ENCODE peak calls at places on chromosomes 2 and 18, in six cellular contexts. One of them, this sample, is unnamed. For H3K4me1, the result is how much of the 10 kb centered on the place peaks cover.

GRCh38 chr2:74130211-74130995 is 17.3 kb downstream of the BOLA3 start:
- DNase-seq in ovary: no peak
- DNase-seq in upper lobe of left lung: peak
- DNase-seq in aorta: no peak
- DNase-seq in CD4-positive, CD25-positive, alpha-beta regulatory T cell: no peak
- DNase-seq in breast epithelium: no peak
- DNase-seq in this sample: no peak

GRCh38 chr18:59380706-59381105 is 21.6 kb upstream of the LMAN1 start:
- DNase-seq in upper lobe of left lung: no peak
- DNase-seq in CD4-positive, CD25-positive, alpha-beta regulatory T cell: no peak
- DNase-seq in aorta: no peak
- DNase-seq in ovary: no peak
- DNase-seq in breast epithelium: no peak
- DNase-seq in this sample: no peak

GRCh38 chr2:133421516-133422324 is 146.5 kb downstream of the NCKAP5 start:
- DNase-seq in ovary: no peak
- DNase-seq in upper lobe of left lung: no peak
- DNase-seq in CD4-positive, CD25-positive, alpha-beta regulatory T cell: no peak
- DNase-seq in breast epithelium: no peak
- DNase-seq in aorta: no peak
- DNase-seq in this sample: peak

GRCh38 chr18:59565957-59566356 is 131.3 kb downstream of the CCBE1 start:
- DNase-seq in breast epithelium: no peak
- DNase-seq in CD4-positive, CD25-positive, alpha-beta regulatory T cell: no peak
- DNase-seq in upper lobe of left lung: no peak
- DNase-seq in ovary: no peak
- DNase-seq in aorta: no peak
- DNase-seq in this sample: no peak

GRCh38 chr2:105376010-105376409 is 22.8 kb downstream of the FHL2 start:
- DNase-seq in upper lobe of left lung: no peak
- DNase-seq in breast epithelium: no peak
- DNase-seq in CD4-positive, CD25-positive, alpha-beta regulatory T cell: no peak
- DNase-seq in aorta: no peak
- DNase-seq in ovary: no peak
- DNase-seq in this sample: no peak

GRCh38 chr2:39435974-39436591 is 1.0 kb downstream of the MAP4K3 start:
- DNase-seq in aorta: peak
- DNase-seq in upper lobe of left lung: no peak
- DNase-seq in ovary: no peak
- DNase-seq in breast epithelium: no peak
- DNase-seq in CD4-positive, CD25-positive, alpha-beta regulatory T cell: no peak
- DNase-seq in this sample: peak

GRCh38 chr18:3305354-3305762 is 43.4 kb downstream of the MYL12B start:
- DNase-seq in CD4-positive, CD25-positive, alpha-beta regulatory T cell: peak
- DNase-seq in ovary: no peak
- DNase-seq in upper lobe of left lung: no peak
- DNase-seq in breast epithelium: no peak
- DNase-seq in aorta: no peak
- DNase-seq in this sample: no peak

GRCh38 chr18:31102020-31102684 is at the start of gene DSC2:
- DNase-seq in ovary: no peak
- DNase-seq in upper lobe of left lung: peak
- DNase-seq in aorta: peak
- DNase-seq in breast epithelium: peak
- DNase-seq in CD4-positive, CD25-positive, alpha-beta regulatory T cell: no peak
- DNase-seq in this sample: peak

GRCh38 chr2:71157124-71157802 is 26.8 kb downstream of the MPHOSPH10 start:
- DNase-seq in breast epithelium: no peak
- DNase-seq in upper lobe of left lung: no peak
- DNase-seq in CD4-positive, CD25-positive, alpha-beta regulatory T cell: peak
- DNase-seq in aorta: no peak
- DNase-seq in ovary: peak
- DNase-seq in this sample: peak

GRCh38 chr2:6412533-6413085 is 453.1 kb downstream of the CMPK2 start:
- DNase-seq in aorta: no peak
- DNase-seq in breast epithelium: no peak
- DNase-seq in CD4-positive, CD25-positive, alpha-beta regulatory T cell: no peak
- DNase-seq in ovary: no peak
- DNase-seq in upper lobe of left lung: no peak
- DNase-seq in this sample: no peak

DNA sequence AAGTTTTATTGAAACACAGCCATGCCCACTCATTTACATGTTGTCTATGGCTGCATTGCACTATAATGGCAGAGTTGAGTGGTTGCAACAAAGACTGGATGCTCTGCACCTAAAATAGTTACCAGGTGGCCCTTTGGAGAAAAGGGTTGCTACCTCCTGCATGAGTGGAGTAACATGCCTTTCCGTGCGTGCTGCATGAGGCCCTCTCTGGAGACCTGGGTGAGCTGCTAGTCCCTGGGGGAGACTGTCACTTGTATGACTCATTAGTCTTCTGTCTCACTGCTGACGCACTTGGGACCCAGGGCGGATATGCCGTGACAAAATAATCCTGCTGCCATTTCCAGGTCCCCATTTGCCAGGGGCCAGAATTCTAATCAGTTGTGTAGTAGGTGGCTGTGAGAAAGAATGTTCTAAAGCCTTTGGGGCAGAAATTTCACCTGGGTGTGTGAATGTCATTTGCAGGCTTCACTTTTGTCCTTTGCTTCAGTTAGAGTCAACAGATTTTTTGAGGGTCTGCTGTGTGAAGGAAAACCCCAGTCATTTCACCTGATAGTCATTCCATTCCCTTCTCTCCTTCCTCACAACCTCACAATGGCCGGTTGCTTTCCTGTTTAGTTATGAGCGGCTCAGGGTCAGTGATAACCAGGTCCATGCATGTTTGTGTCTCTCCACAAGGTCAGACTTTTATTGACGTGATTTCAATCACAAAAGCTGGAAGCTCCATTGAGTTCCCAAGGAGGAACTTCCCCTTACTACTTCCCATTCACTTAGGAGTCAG is 74.0 kb downstream of the NPAS2 start:
- DNase-seq in CD4-positive, CD25-positive, alpha-beta regulatory T cell: no peak
- DNase-seq in aorta: no peak
- DNase-seq in upper lobe of left lung: no peak
- DNase-seq in breast epithelium: no peak
- DNase-seq in ovary: no peak
- DNase-seq in this sample: no peak
- H3K4me1 ChIP-seq in CD4-positive, CD25-positive, alpha-beta regulatory T cell: under half
- H3K4me1 ChIP-seq in aorta: under half
- H3K4me1 ChIP-seq in upper lobe of left lung: under half
- H3K4me1 ChIP-seq in breast epithelium: under half
- H3K4me1 ChIP-seq in ovary: under half
- H3K4me1 ChIP-seq in this sample: half or more

DNA sequence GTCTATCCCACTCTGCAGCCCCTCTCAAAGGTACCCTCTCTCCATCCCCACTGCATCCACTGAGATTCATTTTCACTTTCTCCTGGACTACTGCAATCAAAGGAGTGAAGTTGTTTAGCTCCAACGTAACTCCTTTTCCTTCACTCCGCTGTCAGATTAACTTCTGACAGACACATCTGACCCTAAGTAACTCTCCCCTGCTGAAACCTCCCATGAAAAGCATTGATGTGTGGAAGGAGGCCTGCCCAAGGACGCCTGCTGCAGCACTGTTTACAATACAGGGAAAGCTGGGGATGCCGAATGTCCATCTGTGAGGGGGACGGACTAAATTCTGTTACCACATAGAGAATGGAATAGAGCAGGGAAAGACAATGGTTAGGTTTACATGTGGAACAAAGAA is 114.8 kb downstream of the TMEM163 start:
- DNase-seq in aorta: no peak
- DNase-seq in CD4-positive, CD25-positive, alpha-beta regulatory T cell: no peak
- DNase-seq in upper lobe of left lung: no peak
- DNase-seq in breast epithelium: no peak
- DNase-seq in ovary: no peak
- DNase-seq in this sample: no peak
- H3K27ac ChIP-seq in aorta: no peak
- H3K27ac ChIP-seq in CD4-positive, CD25-positive, alpha-beta regulatory T cell: no peak
- H3K27ac ChIP-seq in upper lobe of left lung: no peak
- H3K27ac ChIP-seq in breast epithelium: no peak
- H3K27ac ChIP-seq in ovary: no peak
- H3K27ac ChIP-seq in this sample: no peak

DNA sequence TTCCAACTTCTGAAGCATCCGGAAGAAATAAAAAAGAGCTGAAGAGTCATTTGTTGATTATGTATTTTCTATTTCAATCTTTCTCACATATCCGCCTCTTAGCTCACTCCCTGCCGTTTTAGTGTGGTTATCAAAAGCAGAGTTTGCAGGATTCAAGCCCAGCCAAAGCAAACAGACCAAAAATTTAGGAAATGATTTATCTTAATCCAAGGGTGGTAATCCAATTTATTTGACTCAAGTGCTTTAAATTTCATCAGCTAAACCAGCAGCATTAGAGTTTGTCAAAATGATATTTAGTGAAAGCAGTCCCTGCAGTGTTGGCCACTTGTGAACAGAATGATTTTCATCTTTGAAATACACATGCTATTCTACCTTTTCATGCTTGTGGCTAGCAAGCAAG is 129.3 kb upstream of the CCDC68 start:
- DNase-seq in ovary: no peak
- DNase-seq in aorta: no peak
- DNase-seq in breast epithelium: no peak
- DNase-seq in CD4-positive, CD25-positive, alpha-beta regulatory T cell: no peak
- DNase-seq in upper lobe of left lung: no peak
- DNase-seq in this sample: no peak
- H3K4me3 ChIP-seq in ovary: no peak
- H3K4me3 ChIP-seq in aorta: no peak
- H3K4me3 ChIP-seq in breast epithelium: no peak
- H3K4me3 ChIP-seq in CD4-positive, CD25-positive, alpha-beta regulatory T cell: no peak
- H3K4me3 ChIP-seq in upper lobe of left lung: no peak
- H3K4me3 ChIP-seq in this sample: no peak

GRCh38 chr18:21052385-21052784 is 59.2 kb downstream of the ROCK1 start:
- DNase-seq in ovary: no peak
- DNase-seq in CD4-positive, CD25-positive, alpha-beta regulatory T cell: no peak
- DNase-seq in aorta: no peak
- DNase-seq in upper lobe of left lung: no peak
- DNase-seq in breast epithelium: no peak
- DNase-seq in this sample: no peak

GRCh38 chr18:21051615-21052014 is 60.0 kb downstream of the ROCK1 start:
- DNase-seq in breast epithelium: no peak
- DNase-seq in aorta: no peak
- DNase-seq in ovary: no peak
- DNase-seq in CD4-positive, CD25-positive, alpha-beta regulatory T cell: no peak
- DNase-seq in upper lobe of left lung: no peak
- DNase-seq in this sample: no peak

GRCh38 chr18:21054252-21054821 is 57.3 kb downstream of the ROCK1 start:
- DNase-seq in CD4-positive, CD25-positive, alpha-beta regulatory T cell: no peak
- DNase-seq in breast epithelium: no peak
- DNase-seq in aorta: no peak
- DNase-seq in ovary: no peak
- DNase-seq in upper lobe of left lung: no peak
- DNase-seq in this sample: no peak

GRCh38 chr18:21056545-21056944 is 55.1 kb downstream of the ROCK1 start:
- DNase-seq in CD4-positive, CD25-positive, alpha-beta regulatory T cell: no peak
- DNase-seq in breast epithelium: no peak
- DNase-seq in aorta: no peak
- DNase-seq in ovary: no peak
- DNase-seq in upper lobe of left lung: no peak
- DNase-seq in this sample: no peak

GRCh38 chr18:21053127-21053526 is 58.5 kb downstream of the ROCK1 start:
- DNase-seq in ovary: no peak
- DNase-seq in aorta: no peak
- DNase-seq in breast epithelium: no peak
- DNase-seq in upper lobe of left lung: no peak
- DNase-seq in CD4-positive, CD25-positive, alpha-beta regulatory T cell: no peak
- DNase-seq in this sample: no peak
- H3K4me1 ChIP-seq in ovary: under half
- H3K4me1 ChIP-seq in aorta: under half
- H3K4me1 ChIP-seq in breast epithelium: under half
- H3K4me1 ChIP-seq in upper lobe of left lung: under half
- H3K4me1 ChIP-seq in CD4-positive, CD25-positive, alpha-beta regulatory T cell: under half
- H3K4me1 ChIP-seq in this sample: half or more

GRCh38 chr18:6741786-6742185 is 12.3 kb downstream of the ARHGAP28 start:
- DNase-seq in CD4-positive, CD25-positive, alpha-beta regulatory T cell: no peak
- DNase-seq in breast epithelium: no peak
- DNase-seq in aorta: no peak
- DNase-seq in upper lobe of left lung: no peak
- DNase-seq in ovary: no peak
- DNase-seq in this sample: no peak
- H3K27ac ChIP-seq in CD4-positive, CD25-positive, alpha-beta regulatory T cell: no peak
- H3K27ac ChIP-seq in breast epithelium: peak
- H3K27ac ChIP-seq in aorta: no peak
- H3K27ac ChIP-seq in upper lobe of left lung: peak
- H3K27ac ChIP-seq in ovary: no peak
- H3K27ac ChIP-seq in this sample: no peak

GRCh38 chr2:188628989-188629889 is 337.6 kb downstream of the GULP1 start:
- DNase-seq in upper lobe of left lung: no peak
- DNase-seq in CD4-positive, CD25-positive, alpha-beta regulatory T cell: no peak
- DNase-seq in aorta: no peak
- DNase-seq in ovary: no peak
- DNase-seq in breast epithelium: no peak
- DNase-seq in this sample: no peak

GRCh38 chr2:188619146-188619545 is 327.5 kb downstream of the GULP1 start:
- DNase-seq in upper lobe of left lung: no peak
- DNase-seq in breast epithelium: no peak
- DNase-seq in ovary: no peak
- DNase-seq in aorta: no peak
- DNase-seq in CD4-positive, CD25-positive, alpha-beta regulatory T cell: no peak
- DNase-seq in this sample: no peak

GRCh38 chr2:188622898-188623297 is 331.2 kb downstream of the GULP1 start:
- DNase-seq in aorta: no peak
- DNase-seq in CD4-positive, CD25-positive, alpha-beta regulatory T cell: no peak
- DNase-seq in upper lobe of left lung: no peak
- DNase-seq in ovary: no peak
- DNase-seq in breast epithelium: no peak
- DNase-seq in this sample: no peak

GRCh38 chr2:188620916-188621315 is 329.2 kb downstream of the GULP1 start:
- DNase-seq in CD4-positive, CD25-positive, alpha-beta regulatory T cell: no peak
- DNase-seq in upper lobe of left lung: no peak
- DNase-seq in breast epithelium: no peak
- DNase-seq in aorta: no peak
- DNase-seq in ovary: no peak
- DNase-seq in this sample: no peak

DNA sequence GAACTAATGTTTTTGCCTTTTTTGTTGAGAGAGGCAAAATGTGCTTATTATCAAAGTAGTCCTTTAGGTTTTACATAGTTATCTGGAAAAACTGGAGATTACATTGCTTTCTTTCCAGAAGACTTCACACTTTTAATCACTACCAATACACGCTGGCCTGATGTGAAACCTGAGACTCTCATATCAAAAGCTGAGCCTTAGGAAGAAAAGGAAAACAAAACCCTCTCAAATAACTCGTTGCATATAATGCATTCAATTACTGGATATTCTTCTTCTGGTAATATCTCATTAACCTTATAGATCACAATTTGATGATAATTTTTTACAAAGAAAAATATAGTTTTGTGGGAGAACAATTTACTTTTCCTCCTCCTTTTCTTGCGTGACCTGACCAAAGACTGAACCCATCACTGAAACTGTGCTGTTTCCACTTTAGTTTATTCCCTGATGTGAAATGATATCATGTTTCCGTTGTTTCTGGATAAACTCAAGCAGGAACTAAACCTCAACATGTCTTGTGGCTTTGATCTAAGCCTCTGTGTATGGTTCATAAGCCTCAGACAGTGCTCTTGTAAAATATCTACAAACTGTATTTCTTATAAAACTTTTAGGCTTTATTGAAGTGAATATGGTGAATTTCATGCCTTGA is 332.4 kb downstream of the GULP1 start:
- DNase-seq in CD4-positive, CD25-positive, alpha-beta regulatory T cell: no peak
- DNase-seq in breast epithelium: no peak
- DNase-seq in ovary: no peak
- DNase-seq in upper lobe of left lung: no peak
- DNase-seq in aorta: no peak
- DNase-seq in this sample: no peak
- H3K4me3 ChIP-seq in CD4-positive, CD25-positive, alpha-beta regulatory T cell: no peak
- H3K4me3 ChIP-seq in breast epithelium: no peak
- H3K4me3 ChIP-seq in ovary: no peak
- H3K4me3 ChIP-seq in upper lobe of left lung: no peak
- H3K4me3 ChIP-seq in aorta: no peak
- H3K4me3 ChIP-seq in this sample: no peak

GRCh38 chr2:112709703-112710102 is 11.1 kb upstream of the NT5DC4 start:
- DNase-seq in breast epithelium: no peak
- DNase-seq in upper lobe of left lung: no peak
- DNase-seq in ovary: no peak
- DNase-seq in aorta: peak
- DNase-seq in CD4-positive, CD25-positive, alpha-beta regulatory T cell: no peak
- DNase-seq in this sample: no peak
- H3K4me1 ChIP-seq in breast epithelium: under half
- H3K4me1 ChIP-seq in upper lobe of left lung: under half
- H3K4me1 ChIP-seq in ovary: under half
- H3K4me1 ChIP-seq in aorta: under half
- H3K4me1 ChIP-seq in CD4-positive, CD25-positive, alpha-beta regulatory T cell: under half
- H3K4me1 ChIP-seq in this sample: under half